ENCODE peak calls at places on chromosomes 11 and 22, in nine cellular contexts. M is endothelial cell of umbilical vein, V is K562, Q is IMR-90, P is HCT116, I is heart left ventricle, K is adrenal gland, Y is body of pancreas, Z is suprapubic skin. O is an unnamed sample.

GRCh38 chr22:35191412-35191811 is 65.9 kb upstream of the HMGXB4 start:
- DNase-seq in M (peak; percentile 59), V (no peak), Q (peak; percentile 3), P (peak; percentile 12), I (no peak), K (no peak), Y (no peak), Z (no peak), O (no peak)

GRCh38 chr11:57781529-57781943 is 19.9 kb downstream of the CTNND1 start:
- DNase-seq in M (no peak), V (peak; percentile 60), Q (peak; percentile 33), P (peak; percentile 93), I (peak; percentile 43), K (no peak), Y (peak; percentile 82), Z (no peak), O (no peak)

GRCh38 chr11:94912806-94913205 is 60.5 kb downstream of the CWC15 start:
- DNase-seq in M (no peak), V (no peak), Q (no peak), P (no peak), I (no peak), K (no peak), Y (no peak), Z (no peak), O (no peak)

GRCh38 chr11:27926469-27926868 is 181.5 kb downstream of the KIF18A start:
- DNase-seq in M (no peak), V (no peak), Q (no peak), P (no peak), I (no peak), K (no peak), Y (no peak), Z (no peak), O (no peak)

GRCh38 chr11:131579932-131580387 is 209.5 kb downstream of the NTM start:
- DNase-seq in M (no peak), V (peak; percentile 21), Q (peak; percentile 40), P (no peak), I (no peak), K (peak; percentile 26), Y (no peak), Z (no peak), O (no peak)

GRCh38 chr11:1086171-1087102 is 11.8 kb downstream of the MUC2 start:
- DNase-seq in M (no peak), V (no peak), Q (no peak), P (no peak), I (peak; percentile 15), K (no peak), Y (no peak), Z (peak; percentile 76), O (peak; percentile 58)

GRCh38 chr22:37232140-37232998 is 11.7 kb downstream of the RAC2 start:
- DNase-seq in M (no peak), V (no peak), Q (no peak), P (no peak), I (no peak), K (no peak), Y (no peak), Z (no peak), O (peak; percentile 76)

GRCh38 chr11:73425118-73425517 is 48.9 kb downstream of the RELT start:
- DNase-seq in M (no peak), V (no peak), Q (no peak), P (no peak), I (peak; percentile 42), K (no peak), Y (no peak), Z (no peak), O (no peak)

GRCh38 chr11:69301033-69301490 is 7.1 kb downstream of the MYEOV start:
- DNase-seq in M (no peak), V (no peak), Q (no peak), P (no peak), I (no peak), K (no peak), Y (peak; percentile 10), Z (no peak), O (no peak)

GRCh38 chr22:30718491-30718890 is 23.8 kb downstream of the OSBP2 start:
- DNase-seq in M (no peak), V (no peak), Q (no peak), P (no peak), I (no peak), K (no peak), Y (no peak), Z (no peak), O (no peak)

GRCh38 chr11:118606844-118607228 is 579 bp upstream of the PHLDB1 start:
- DNase-seq in M (no peak), V (no peak), Q (no peak), P (no peak), I (no peak), K (no peak), Y (peak; percentile 9), Z (no peak), O (peak; percentile 8)

GRCh38 chr11:23725752-23726151 is 771.1 kb upstream of the LUZP2 start:
- DNase-seq in M (no peak), V (no peak), Q (no peak), P (no peak), I (no peak), K (no peak), Y (no peak), Z (no peak), O (no peak)

GRCh38 chr11:110613526-110613925 is 98.7 kb downstream of the ARHGAP20 start:
- DNase-seq in M (no peak), V (no peak), Q (peak; percentile 19), P (no peak), I (no peak), K (no peak), Y (no peak), Z (no peak), O (no peak)

GRCh38 chr11:615453-616319 is at the start of gene IRF7:
- DNase-seq in M (peak; percentile 90), V (peak; percentile 92), Q (peak; percentile 80), P (peak; percentile 73), I (peak; percentile 98), K (peak; percentile 80), Y (peak; percentile 83), Z (peak; percentile 99), O (peak; percentile 99)

DNA sequence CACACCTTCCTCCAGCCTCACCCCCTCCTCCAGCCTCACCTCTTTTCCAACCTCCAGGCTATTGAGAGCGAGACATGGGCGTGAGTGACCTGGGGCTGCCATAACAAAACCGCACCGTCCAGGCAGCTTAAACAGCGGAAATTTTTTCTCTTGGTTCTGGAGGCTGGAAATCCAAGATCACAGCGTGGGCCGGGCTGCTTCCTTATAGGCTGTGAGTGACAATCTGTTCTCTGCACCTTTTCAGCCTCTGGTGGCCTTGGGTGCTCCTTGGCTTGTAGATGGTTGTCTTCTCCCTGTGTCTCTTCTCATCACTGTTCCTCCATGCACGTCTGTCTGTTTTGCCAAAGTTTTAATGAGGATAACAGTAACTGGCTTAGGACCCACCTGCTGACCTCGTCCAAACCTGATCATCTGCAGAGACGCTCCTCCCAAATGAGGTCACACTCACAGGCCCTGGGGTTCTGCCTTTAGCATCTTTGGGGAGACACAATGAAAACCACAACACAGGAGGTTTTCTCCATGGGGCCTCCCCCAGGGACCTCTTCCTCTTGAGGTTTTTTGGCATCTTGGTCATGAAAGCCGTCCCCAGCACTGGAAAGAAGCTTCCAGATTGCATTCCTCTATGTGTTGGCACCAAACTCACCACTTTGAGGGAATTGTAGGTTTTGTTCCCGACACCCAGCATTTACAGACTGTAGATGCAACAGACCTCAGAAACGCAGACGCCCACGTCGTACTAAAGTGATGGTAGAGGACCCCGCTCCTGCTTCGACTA is 878.1 kb downstream of the BRD1 start:
- DNase-seq in M (no peak), V (no peak), Q (no peak), P (no peak), I (no peak), K (no peak), Y (no peak), Z (peak; percentile 77), O (peak; percentile 13)
- H3K27me3 ChIP-seq in M (no peaks in the 10 kb centered on the region), V (no peaks in the 10 kb centered on the region), Q (no peaks in the 10 kb centered on the region), P (peaks cover 20% of the 10 kb centered on the region), I (peaks cover 26% of the 10 kb centered on the region), K (no peaks in the 10 kb centered on the region), Y (no peaks in the 10 kb centered on the region), Z (peaks cover 36% of the 10 kb centered on the region), O (no peaks in the 10 kb centered on the region)

GRCh38 chr11:46961041-46961440 is 24.5 kb downstream of the CSTPP1 start:
- DNase-seq in M (no peak), V (no peak), Q (no peak), P (no peak), I (no peak), K (no peak), Y (no peak), Z (no peak), O (no peak)
- TF ChIP-seq POLR2A in M (no peak), V (no peak), Q (no peak), P (no peak), I (no peak), K (no peak), Y (no peak), Z (no peak), O (no peak)

DNA sequence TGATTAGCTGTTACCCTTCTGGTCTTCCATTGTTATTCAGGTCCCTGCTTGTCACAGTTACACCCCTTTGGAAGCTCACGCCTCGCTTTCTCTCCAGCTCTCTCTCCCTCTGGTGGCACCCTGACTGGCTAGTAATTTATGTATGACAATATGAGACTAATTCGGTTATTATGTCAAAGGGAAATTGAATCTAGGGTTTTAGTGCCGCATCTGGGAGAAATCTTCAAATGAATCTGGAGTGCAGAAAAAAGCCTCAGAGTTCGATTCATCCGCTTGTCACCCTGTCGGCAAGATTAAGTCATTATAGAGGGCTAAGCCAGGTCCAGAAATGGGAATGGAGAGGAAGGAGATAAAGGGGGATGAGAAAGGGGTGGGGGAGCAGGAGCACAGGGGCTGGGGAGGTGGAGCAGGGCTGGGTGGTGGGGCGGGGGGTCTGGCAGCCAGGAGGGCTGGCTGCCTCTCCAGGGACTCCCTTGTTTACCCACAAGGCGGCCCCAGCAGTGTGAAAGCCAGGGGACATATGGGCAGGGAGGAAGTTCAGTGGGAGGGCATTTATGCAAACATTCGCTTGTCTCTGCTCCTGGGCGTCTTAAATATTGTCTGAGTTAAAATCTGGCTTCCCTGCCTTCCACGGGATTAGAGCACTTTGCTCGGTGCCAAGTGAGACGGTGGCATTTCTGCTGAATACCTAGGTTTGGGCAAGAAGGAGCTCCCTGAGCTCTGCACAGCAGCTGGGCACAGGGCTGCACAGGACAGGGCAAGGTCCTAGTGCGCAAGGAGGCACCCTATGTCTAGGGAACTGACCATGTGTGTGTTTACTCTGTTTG is 179.1 kb upstream of the NECTIN1 start:
- DNase-seq in M (no peak), V (no peak), Q (no peak), P (no peak), I (no peak), K (no peak), Y (no peak), Z (no peak), O (peak; percentile 41)
- TF ChIP-seq CTCF in M (no peak), V (no peak), Q (no peak), P (no peak), I (no peak), K (no peak), Y (no peak), Z (no peak), O (no peak)

GRCh38 chr22:39947488-39948216 is 12.5 kb upstream of the TMA7B start:
- DNase-seq in M (no peak), V (peak; percentile 35), Q (no peak), P (no peak), I (no peak), K (no peak), Y (no peak), Z (no peak), O (no peak)
- H3K27me3 ChIP-seq in M (peaks cover 7% of the 10 kb centered on the region), V (no peaks in the 10 kb centered on the region), Q (peaks cover 53% of the 10 kb centered on the region), P (no peaks in the 10 kb centered on the region), I (peaks cover 10% of the 10 kb centered on the region), K (no peaks in the 10 kb centered on the region), Y (no peaks in the 10 kb centered on the region), Z (no peaks in the 10 kb centered on the region), O (no peaks in the 10 kb centered on the region)

DNA sequence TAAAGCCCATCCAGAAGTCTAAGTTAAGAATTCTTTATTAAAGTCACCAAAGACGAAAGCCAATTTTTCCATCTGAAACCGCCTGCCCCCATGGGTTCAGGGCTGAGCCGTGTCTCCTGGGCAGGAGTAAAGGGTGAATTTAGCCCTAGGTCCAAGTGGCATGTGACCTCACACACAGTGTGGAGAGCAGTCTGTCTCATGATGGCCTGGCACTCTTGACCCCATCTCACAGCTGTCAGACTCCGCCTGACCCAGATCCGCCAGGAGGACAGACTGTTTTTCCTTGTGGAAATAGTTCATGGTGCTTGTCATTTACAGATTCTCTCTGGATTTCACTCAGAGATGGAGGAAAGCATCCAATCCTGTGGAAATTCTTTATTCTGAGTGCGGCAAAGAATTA is 109.7 kb downstream of the GALNT18 start:
- DNase-seq in M (no peak), V (no peak), Q (no peak), P (no peak), I (no peak), K (no peak), Y (no peak), Z (no peak), O (no peak)
- TF ChIP-seq POLR2A in M (no peak), V (no peak), Q (no peak), P (no peak), I (no peak), K (no peak), Y (no peak), Z (no peak), O (no peak)

O was measured in spleen.